ENCODE peak calls at places on chromosomes 11 and 22, in four cellular contexts. V is stimulated activated CD4-positive, alpha-beta T cell treated with anti-CD3 and anti-CD28 coated beads, Interleukin-12 subunit alpha, Interleukin-12 subunit beta, amount 100 ng/mL, for 48 hours; Q is neuronal stem cell; L is kidney. F is an unnamed sample.

GRCh38 chr11:1557168-1557884 is 14.7 kb downstream of the DUSP8 start:
- DNase-seq in V (no peak), Q (no peak), L (peak), F (peak)

GRCh38 chr22:40212126-40212525 is 34.4 kb downstream of the TNRC6B start:
- DNase-seq in V (no peak), Q (no peak), L (no peak), F (no peak)

GRCh38 chr11:69357458-69358397 is 63.8 kb downstream of the MYEOV start:
- DNase-seq in V (no peak), Q (no peak), L (no peak), F (no peak)

GRCh38 chr11:27453701-27454100 is 18.9 kb downstream of the LGR4 start:
- DNase-seq in V (no peak), Q (no peak), L (no peak), F (no peak)

GRCh38 chr11:64230209-64230984 is at the start of gene DNAJC4:
- DNase-seq in V (peak), Q (peak), L (peak), F (peak)

GRCh38 chr22:37300551-37301017 is 18.3 kb downstream of the CYTH4 start:
- DNase-seq in V (no peak), Q (no peak), L (no peak), F (peak)

GRCh38 chr11:112087212-112087611 is 539 bp downstream of the SDHD start:
- DNase-seq in V (no peak), Q (no peak), L (no peak), F (no peak)

GRCh38 chr11:122649133-122649532 is 6.4 kb upstream of the UBASH3B start:
- DNase-seq in V (no peak), Q (no peak), L (no peak), F (no peak)

F was measured in Right ventricle myocardium inferior.